ENCODE peak calls at places on chromosome 22, in four cellular contexts. H is astrocyte, E is cardiac muscle cell, V is transverse colon. K is an unnamed sample. For H3K4me1, the result is how much of the 10 kb centered on the place peaks cover.

GRCh38 chr22:41654322-41654721 is 33.2 kb downstream of the XRCC6 start:
- DNase-seq in H (no peak), E (no peak), V (no peak), K (no peak)

GRCh38 chr22:31436132-31436531 is 36.7 kb downstream of the DRG1 start:
- DNase-seq in H (no peak), E (no peak), V (no peak), K (no peak)

GRCh38 chr22:20221421-20222340 is 46.4 kb downstream of the RTN4R start:
- DNase-seq in H (no peak), E (no peak), V (no peak), K (no peak)

GRCh38 chr22:25067851-25068421 is 115.4 kb downstream of the KIAA1671 start:
- DNase-seq in H (no peak), E (no peak), V (peak), K (no peak)

GRCh38 chr22:50600541-50600940 is at the start of gene MAPK8IP2:
- DNase-seq in H (no peak), E (peak), V (no peak), K (peak)

GRCh38 chr22:26302726-26303125 is 126.3 kb upstream of the ASPHD2 start:
- DNase-seq in H (no peak), E (no peak), V (no peak), K (no peak)

GRCh38 chr22:35220221-35220620 is 37.1 kb upstream of the HMGXB4 start:
- DNase-seq in H (no peak), E (no peak), V (no peak), K (no peak)

GRCh38 chr22:47837703-47838102 is 1075.3 kb downstream of the TBC1D22A start:
- DNase-seq in H (no peak), E (no peak), V (no peak), K (peak)

GRCh38 chr22:41197808-41198585 is 7.1 kb upstream of the L3MBTL2 start:
- DNase-seq in H (peak), E (peak), V (peak), K (peak)

GRCh38 chr22:31272522-31273446 is 19.5 kb downstream of the PIK3IP1 start:
- DNase-seq in H (no peak), E (peak), V (peak), K (peak)

GRCh38 chr22:47304191-47304831 is 541.9 kb downstream of the TBC1D22A start:
- DNase-seq in H (no peak), E (no peak), V (no peak), K (no peak)

GRCh38 chr22:38842512-38843200 is 1.2 kb downstream of the NPTXR start:
- DNase-seq in H (no peak), E (no peak), V (no peak), K (no peak)

GRCh38 chr22:38841635-38842034 is 2.2 kb downstream of the NPTXR start:
- DNase-seq in H (no peak), E (no peak), V (no peak), K (no peak)

GRCh38 chr22:38844661-38845367 is 986 bp upstream of the NPTXR start:
- DNase-seq in H (peak), E (no peak), V (no peak), K (no peak)

GRCh38 chr22:38843716-38844660 is at the start of gene NPTXR:
- DNase-seq in H (no peak), E (peak), V (peak), K (peak)

DNA sequence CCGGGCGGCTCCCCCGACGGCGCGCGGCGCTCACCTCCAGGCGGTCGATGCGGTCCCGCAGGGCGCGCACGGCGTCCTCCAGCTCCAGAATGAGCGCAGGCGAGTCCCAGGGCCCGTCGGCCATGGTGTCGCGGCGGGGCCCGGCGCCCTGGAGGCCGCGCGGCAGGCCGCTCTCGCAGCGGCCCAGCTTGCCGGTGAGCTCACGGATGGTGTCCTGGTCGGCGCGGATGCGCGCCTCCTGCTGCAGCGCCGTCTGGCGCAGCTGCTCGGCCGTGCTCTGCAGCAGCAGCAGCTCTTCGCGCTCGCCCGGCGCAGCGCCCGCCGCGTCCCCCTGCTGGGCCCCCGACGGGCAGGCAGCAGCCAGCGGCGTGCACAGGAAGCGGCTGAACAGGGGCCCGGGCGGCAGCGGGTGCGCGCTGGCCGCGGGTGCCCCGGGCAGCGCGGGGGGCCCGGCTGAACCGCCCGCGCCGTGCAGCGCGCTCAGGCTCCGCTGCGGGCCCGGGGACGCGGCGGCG is 570 bp downstream of the NPTXR start:
- DNase-seq in H (peak), E (peak), V (peak), K (peak)
- TF ChIP-seq CTCF in H (no peak), E (peak), V (peak), K (no peak)

GRCh38 chr22:37148742-37149665 is 712 bp downstream of the IL2RB start:
- DNase-seq in H (no peak), E (no peak), V (no peak), K (no peak)
- H3K4me1 ChIP-seq in H (under half), E (under half), V (under half), K (under half)

GRCh38 chr22:37636186-37636948 is 3.1 kb upstream of the SH3BP1 start:
- DNase-seq in H (peak), E (no peak), V (peak), K (peak)

GRCh38 chr22:37635157-37635556 is 4.3 kb upstream of the SH3BP1 start:
- DNase-seq in H (no peak), E (no peak), V (no peak), K (no peak)

GRCh38 chr22:37633693-37634504 is 5.6 kb upstream of the SH3BP1 start:
- DNase-seq in H (peak), E (peak), V (peak), K (peak)

GRCh38 chr22:37633082-37633692 is 6.3 kb upstream of the SH3BP1 start:
- DNase-seq in H (no peak), E (no peak), V (peak), K (no peak)

DNA sequence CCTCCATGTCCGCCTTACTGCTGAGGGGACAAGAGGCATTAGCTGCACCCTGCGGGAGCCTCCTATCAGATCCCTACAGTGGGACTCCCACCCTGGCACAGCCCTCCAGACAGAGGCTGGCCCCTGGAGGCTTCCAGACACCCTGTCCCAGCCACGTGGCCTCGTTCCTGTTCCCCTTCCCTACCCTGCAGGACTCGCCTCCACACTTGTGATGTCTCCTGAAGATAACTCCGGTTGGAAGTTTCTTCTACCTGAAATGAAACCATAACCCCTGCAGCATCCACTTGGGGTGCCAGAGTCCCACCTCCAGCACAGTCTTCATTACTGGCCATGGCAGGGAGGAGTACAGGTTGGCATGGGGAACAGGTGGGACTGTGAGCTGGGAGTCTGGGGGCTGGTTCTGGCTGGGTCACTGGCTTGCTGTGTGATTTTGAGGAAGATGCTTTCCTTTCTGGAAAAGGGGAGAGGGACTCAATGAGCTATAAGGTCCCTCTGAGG is 4.9 kb upstream of the SH3BP1 start:
- DNase-seq in H (no peak), E (no peak), V (no peak), K (no peak)
- TF ChIP-seq CTCF in H (no peak), E (peak), V (peak), K (peak)

GRCh38 chr22:46104170-46104880 is 46.0 kb upstream of the PPARA start:
- DNase-seq in H (peak), E (no peak), V (no peak), K (no peak)

GRCh38 chr22:46104881-46105493 is 45.3 kb upstream of the PPARA start:
- DNase-seq in H (peak), E (no peak), V (no peak), K (no peak)

GRCh38 chr22:46103181-46103580 is 47.1 kb upstream of the PPARA start:
- DNase-seq in H (no peak), E (no peak), V (no peak), K (no peak)

GRCh38 chr22:46102752-46103151 is 47.6 kb upstream of the PPARA start:
- DNase-seq in H (no peak), E (no peak), V (no peak), K (no peak)

DNA sequence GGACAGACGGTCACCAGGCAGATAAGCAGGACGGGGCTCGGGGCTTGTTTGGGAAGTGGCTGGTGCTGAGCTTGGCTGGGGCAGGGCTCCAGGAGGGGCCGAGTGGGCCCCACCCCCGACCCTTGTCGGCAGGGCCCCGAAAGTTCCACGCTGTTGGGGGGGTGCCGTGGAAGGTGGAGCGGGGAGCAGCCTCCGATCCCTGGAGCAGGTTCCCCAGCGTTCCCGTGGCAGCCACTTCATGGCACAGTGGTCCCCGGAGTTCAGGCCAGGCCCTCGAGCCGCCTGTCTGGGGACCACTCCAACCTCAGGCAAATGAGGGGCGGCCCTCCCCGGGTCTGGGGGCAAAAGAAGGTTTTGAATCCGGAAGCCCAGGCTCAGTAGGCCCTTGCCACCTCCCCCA is 46.7 kb upstream of the PPARA start:
- DNase-seq in H (no peak), E (no peak), V (no peak), K (no peak)
- H3K4me1 ChIP-seq in H (half or more), E (under half), V (half or more), K (under half)

DNA sequence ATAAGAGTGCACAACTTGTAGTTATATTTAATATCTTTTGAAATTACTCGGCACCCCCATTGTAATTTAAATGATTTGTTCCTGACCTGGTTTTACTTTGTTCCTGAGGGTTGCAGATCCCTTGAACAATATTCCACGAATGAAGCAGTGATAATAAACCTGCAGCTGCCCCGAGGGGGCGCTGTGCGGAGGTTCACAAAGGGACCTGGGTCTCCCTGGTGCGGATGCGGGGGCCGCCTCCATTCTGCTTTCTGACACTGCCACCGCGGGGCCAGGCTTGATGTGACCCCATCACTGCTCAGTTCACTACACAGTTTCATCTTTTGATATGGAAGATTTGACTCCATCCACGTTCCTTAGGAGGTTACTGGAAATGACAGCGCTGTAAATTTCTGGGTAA is 62.9 kb upstream of the PRODH start:
- DNase-seq in H (no peak), E (peak), V (no peak), K (peak)
- TF ChIP-seq CTCF in H (no peak), E (peak), V (no peak), K (peak)

GRCh38 chr22:28741758-28742561 is at the start of the genes CHEK2 and HSCB:
- DNase-seq in H (peak), E (peak), V (peak), K (peak)

GRCh38 chr22:28741200-28741757 is 341 bp downstream of the CHEK2 start:
- DNase-seq in H (no peak), E (peak), V (no peak), K (no peak)

GRCh38 chr22:28743852-28744251 is 2.0 kb downstream of the HSCB start:
- DNase-seq in H (no peak), E (no peak), V (no peak), K (no peak)

DNA sequence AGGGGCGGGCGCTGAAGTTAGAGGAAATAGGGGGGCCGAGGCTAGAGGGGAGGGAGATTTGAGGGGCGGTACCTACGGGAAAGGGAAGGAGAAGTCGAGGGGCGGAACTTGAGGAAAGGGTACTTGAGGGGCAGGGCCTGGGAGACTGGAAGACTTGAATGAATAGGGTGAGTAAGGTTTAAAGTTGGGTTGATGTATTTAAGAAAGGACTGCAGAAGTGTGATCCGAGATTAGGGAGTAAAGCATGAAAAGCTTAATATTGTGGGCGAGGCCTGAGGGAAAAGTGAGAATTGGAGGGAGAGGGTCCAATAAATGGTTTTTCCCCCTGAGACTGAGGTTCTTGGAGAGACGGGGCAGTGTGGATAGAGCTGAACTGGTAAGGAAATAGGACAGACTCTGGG is 723 bp downstream of the HSCB start:
- DNase-seq in H (no peak), E (no peak), V (no peak), K (no peak)
- H3K4me1 ChIP-seq in H (under half), E (under half), V (under half), K (under half)